ENCODE peak calls at places on chromosomes 1 and 21, in ten cellular contexts. L is prostate gland, Y is lung, F is heart right ventricle, U is GM23248, A is mesenchymal stem cell, V is small intestine, X is body of pancreas, K is adrenal gland, Q is HCT116. J is an unnamed sample.

GRCh38 chr21:26810266-26810665 is 34.9 kb downstream of the ADAMTS1 start:
- DNase-seq in U (peak; percentile 33), X (no peak), Y (no peak), K (no peak), V (no peak), Q (no peak), A (no peak), L (no peak), F (no peak), J (no peak)

GRCh38 chr1:163807331-163807730 is 485.6 kb downstream of the NUF2 start:
- DNase-seq in F (no peak), X (no peak), L (no peak), K (no peak), V (no peak), A (no peak), Q (no peak), Y (no peak), U (no peak), J (no peak)

GRCh38 chr1:151013518-151013917 is 5.3 kb downstream of the PRUNE1 start:
- DNase-seq in L (no peak), Y (peak; percentile 66), U (no peak), K (peak; percentile 54), A (peak; percentile 89), F (no peak), Q (no peak), X (peak; percentile 74), V (peak; percentile 65), J (peak; percentile 41)

GRCh38 chr1:204426035-204426436 is 14.4 kb upstream of the PPP1R15B start:
- DNase-seq in X (no peak), K (peak; percentile 80), F (no peak), Q (no peak), Y (no peak), A (peak; percentile 70), V (no peak), U (peak; percentile 90), L (no peak), J (no peak)

GRCh38 chr1:39576016-39576657 is 453 bp downstream of the PABPC4 start:
- DNase-seq in K (peak; percentile 39), F (peak; percentile 39), L (peak; percentile 5), U (peak; percentile 68), Y (no peak), X (peak; percentile 34), V (no peak), Q (no peak), A (peak; percentile 45), J (peak; percentile 37)

GRCh38 chr1:38873027-38873969 is at the start of gene MYCBP:
- DNase-seq in F (peak; percentile 97), K (peak; percentile 96), Y (peak; percentile 96), Q (peak; percentile 89), L (peak; percentile 94), V (peak; percentile 96), U (peak; percentile 98), A (peak; percentile 94), X (peak; percentile 97), J (peak; percentile 96)

GRCh38 chr1:183070923-183071618 is 47.9 kb downstream of the LAMC1 start:
- DNase-seq in Y (no peak), K (no peak), U (peak; percentile 87), F (no peak), Q (no peak), X (no peak), V (no peak), L (no peak), A (peak; percentile 90), J (no peak)

GRCh38 chr1:238177351-238177750 is 286.6 kb upstream of the ZP4 start:
- DNase-seq in U (no peak), V (no peak), L (no peak), F (no peak), Q (no peak), Y (no peak), K (no peak), A (no peak), X (no peak), J (no peak)

GRCh38 chr1:175784826-175785225 is 41.4 kb upstream of the TNR start:
- DNase-seq in F (no peak), A (no peak), X (no peak), K (no peak), Y (no peak), V (no peak), L (no peak), U (no peak), Q (no peak), J (no peak)

GRCh38 chr1:19430121-19431068 is 54.9 kb downstream of the CAPZB start:
- DNase-seq in V (peak; percentile 69), U (peak; percentile 85), L (no peak), F (no peak), Y (peak; percentile 61), K (no peak), A (peak; percentile 88), Q (peak; percentile 46), X (no peak), J (no peak)

GRCh38 chr1:8197493-8198282 is 120.2 kb upstream of the SLC45A1 start:
- DNase-seq in F (peak; percentile 54), X (peak; percentile 53), L (peak; percentile 73), K (peak; percentile 86), Q (peak; percentile 97), V (peak; percentile 48), Y (peak; percentile 84), U (peak; percentile 95), A (peak; percentile 75), J (peak; percentile 62)

GRCh38 chr1:241225741-241226140 is 131.3 kb downstream of the RGS7 start:
- DNase-seq in K (no peak), A (no peak), F (no peak), X (no peak), Y (peak; percentile 72), L (no peak), Q (no peak), U (no peak), V (peak; percentile 65), J (no peak)

GRCh38 chr21:33291686-33292085 is 25.5 kb downstream of the IL10RB start:
- DNase-seq in L (no peak), Q (no peak), A (no peak), Y (no peak), K (no peak), V (no peak), X (no peak), F (no peak), U (no peak), J (no peak)

DNA sequence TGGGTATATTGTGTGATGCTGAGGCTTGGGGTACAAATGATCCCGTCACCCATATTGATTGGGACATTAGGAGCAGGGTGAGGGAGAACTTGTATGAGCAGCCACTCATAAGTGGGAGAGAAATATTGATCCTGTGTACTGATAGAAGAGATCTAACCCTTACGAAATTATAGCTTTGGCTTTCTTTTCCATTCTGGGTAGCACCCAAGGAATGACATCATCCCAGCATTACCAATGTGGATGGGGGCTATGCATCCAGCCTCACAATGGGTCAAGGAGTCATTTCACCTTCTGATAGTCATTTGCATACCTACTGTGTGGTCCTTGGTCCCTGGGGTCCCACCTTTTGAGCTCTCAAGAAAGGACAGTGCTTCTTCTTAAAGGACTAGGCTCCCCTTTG is 1.9 kb upstream of the NAV1 start:
- DNase-seq in Y (no peak), V (no peak), U (peak; percentile 70), Q (no peak), F (no peak), X (no peak), L (no peak), A (no peak), K (no peak), J (no peak)
- H3K27me3 ChIP-seq in Y (no peaks in the 10 kb centered on the region), V (no peaks in the 10 kb centered on the region), U (no peaks in the 10 kb centered on the region), Q (no peaks in the 10 kb centered on the region), F (no peaks in the 10 kb centered on the region), X (no peaks in the 10 kb centered on the region), L (no peaks in the 10 kb centered on the region), A (no peaks in the 10 kb centered on the region), K (peaks cover 4% of the 10 kb centered on the region), J (peaks cover 17% of the 10 kb centered on the region)

DNA sequence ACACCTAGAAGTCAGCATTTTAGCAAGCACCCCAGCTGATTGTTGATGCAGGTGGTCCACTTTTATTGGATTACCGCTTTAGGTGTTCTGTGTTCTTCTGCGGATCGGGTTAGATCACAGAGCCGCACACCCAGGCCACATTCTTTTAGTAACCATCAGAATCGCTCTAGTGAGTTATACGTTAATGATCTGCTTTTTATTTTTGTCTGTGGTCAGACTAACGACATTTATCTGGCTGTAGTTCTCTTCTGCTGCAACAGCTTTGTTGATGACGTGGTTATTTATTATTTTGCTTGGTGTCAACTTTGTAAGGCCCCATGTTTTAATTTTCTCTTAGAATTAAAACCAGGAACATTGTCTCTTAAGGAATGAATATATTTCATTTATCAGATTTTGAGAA is 18.2 kb downstream of the SCCPDH start:
- DNase-seq in F (no peak), Q (no peak), A (no peak), V (no peak), U (no peak), X (no peak), K (no peak), L (no peak), Y (no peak), J (no peak)
- H3K27me3 ChIP-seq in F (no peaks in the 10 kb centered on the region), Q (no peaks in the 10 kb centered on the region), A (no peaks in the 10 kb centered on the region), V (no peaks in the 10 kb centered on the region), U (no peaks in the 10 kb centered on the region), X (no peaks in the 10 kb centered on the region), K (no peaks in the 10 kb centered on the region), L (no peaks in the 10 kb centered on the region), Y (no peaks in the 10 kb centered on the region), J (no peaks in the 10 kb centered on the region)

GRCh38 chr1:148354909-148355308 is 128.2 kb downstream of the PPIAL4G start:
- DNase-seq in Q (no peak), F (no peak), L (no peak), V (no peak), X (no peak), K (no peak), U (no peak), A (no peak), Y (no peak), J (no peak)
- H3K27me3 ChIP-seq in Q (no peaks in the 10 kb centered on the region), F (peaks cover 63% of the 10 kb centered on the region), L (peaks cover 3% of the 10 kb centered on the region), V (peaks cover 24% of the 10 kb centered on the region), X (peaks cover 24% of the 10 kb centered on the region), K (peaks cover 60% of the 10 kb centered on the region), U (peaks cover 40% of the 10 kb centered on the region), A (peaks cover 58% of the 10 kb centered on the region), Y (no peaks in the 10 kb centered on the region), J (no peaks in the 10 kb centered on the region)

GRCh38 chr1:177181631-177182291 is 11.0 kb downstream of the BRINP2 start:
- DNase-seq in Q (peak; percentile 33), Y (peak; percentile 55), K (peak; percentile 74), L (peak; percentile 6), U (peak; percentile 75), X (peak; percentile 48), A (peak; percentile 63), F (peak; percentile 52), V (peak; percentile 27), J (peak; percentile 45)

GRCh38 chr1:177185209-177185608 is 14.5 kb downstream of the BRINP2 start:
- DNase-seq in X (no peak), L (no peak), Q (peak; percentile 1), K (no peak), Y (no peak), F (no peak), U (peak; percentile 46), V (no peak), A (no peak), J (no peak)

GRCh38 chr1:177183801-177184200 is 13.0 kb downstream of the BRINP2 start:
- DNase-seq in Y (no peak), X (no peak), U (no peak), F (no peak), Q (no peak), L (no peak), V (no peak), K (no peak), A (no peak), J (no peak)

DNA sequence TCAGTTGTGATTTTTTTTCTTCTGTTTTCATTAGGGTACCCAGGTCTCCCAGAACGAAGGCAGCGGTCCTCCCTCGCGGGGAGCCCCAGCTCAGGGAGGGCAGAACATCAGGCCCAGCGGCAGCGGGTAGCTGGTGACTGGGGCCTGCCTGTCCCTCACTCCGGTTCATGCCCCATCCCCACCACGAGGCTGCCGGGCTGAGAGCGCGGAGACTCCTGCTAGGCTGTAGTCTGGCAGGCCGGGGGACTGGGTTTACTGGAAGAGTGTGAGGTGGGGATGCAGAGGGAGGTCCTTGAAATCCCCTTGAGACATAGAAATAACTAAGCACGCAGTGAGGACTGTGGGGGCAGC is 10.5 kb downstream of the BRINP2 start:
- DNase-seq in U (no peak), L (no peak), Y (no peak), K (no peak), Q (no peak), V (no peak), F (no peak), X (no peak), A (no peak), J (no peak)
- H3K27me3 ChIP-seq in U (peaks cover 41% of the 10 kb centered on the region), L (peaks cover 3% of the 10 kb centered on the region), Y (no peaks in the 10 kb centered on the region), K (no peaks in the 10 kb centered on the region), Q (peaks cover 13% of the 10 kb centered on the region), V (peaks cover 9% of the 10 kb centered on the region), F (peaks cover 7% of the 10 kb centered on the region), X (no peaks in the 10 kb centered on the region), A (peaks cover 51% of the 10 kb centered on the region), J (peaks cover 6% of the 10 kb centered on the region)